ENCODE peak calls at places on chromosome 3, in six cellular contexts. X, W, S, M, R and A are unnamed samples.

GRCh38 chr3:59935025-59935424 is 885.2 kb upstream of the CFAP20DC start:
- DNase-seq in R (no peak), M (no peak), X (no peak), W (no peak), S (no peak), A (no peak)

GRCh38 chr3:139934557-139935070 is 371 bp upstream of the CLSTN2 start:
- DNase-seq in X (no peak), R (peak), S (no peak), W (no peak), M (no peak), A (no peak)

GRCh38 chr3:124395584-124396340 is 334.5 kb upstream of the UMPS start:
- DNase-seq in W (no peak), R (peak), X (no peak), M (no peak), S (no peak), A (no peak)

GRCh38 chr3:98855811-98856400 is 45.6 kb downstream of the DCBLD2 start:
- DNase-seq in R (peak), X (peak), W (peak), M (no peak), S (no peak), A (no peak)

GRCh38 chr3:3305087-3305486 is 125.6 kb upstream of the CRBN start:
- DNase-seq in X (no peak), S (no peak), M (no peak), W (no peak), R (no peak), A (no peak)

GRCh38 chr3:110894574-110894973 is 177.0 kb upstream of the NECTIN3 start:
- DNase-seq in S (no peak), R (no peak), W (no peak), X (no peak), M (no peak), A (no peak)

GRCh38 chr3:30538787-30539186 is 67.6 kb upstream of the TGFBR2 start:
- DNase-seq in M (no peak), S (no peak), W (peak), R (no peak), X (no peak), A (no peak)

GRCh38 chr3:56769125-56769709 is 32.5 kb downstream of the ARHGEF3 start:
- DNase-seq in R (peak), W (no peak), S (no peak), M (no peak), X (no peak), A (no peak)

GRCh38 chr3:160870327-160870726 is 114.3 kb downstream of the PPM1L start:
- DNase-seq in M (no peak), R (no peak), S (no peak), W (no peak), X (no peak), A (no peak)

GRCh38 chr3:22947741-22948140 is 255.4 kb upstream of the UBE2E2 start:
- DNase-seq in S (no peak), W (no peak), X (no peak), R (no peak), M (no peak), A (no peak)

GRCh38 chr3:115975353-115975752 is 352.0 kb downstream of the GAP43 start:
- DNase-seq in S (no peak), R (no peak), M (no peak), X (no peak), W (peak), A (no peak)

GRCh38 chr3:171876651-171877272 is 33.6 kb downstream of the TMEM212 start:
- DNase-seq in X (no peak), R (no peak), W (peak), S (no peak), M (no peak), A (no peak)

GRCh38 chr3:136728918-136729317 is 23.3 kb downstream of the STAG1 start:
- DNase-seq in M (no peak), R (peak), W (peak), X (peak), S (no peak), A (no peak)

GRCh38 chr3:142224482-142225072 is 808 bp downstream of the GK5 start:
- DNase-seq in S (no peak), R (no peak), W (no peak), M (no peak), X (no peak), A (no peak)

GRCh38 chr3:127786358-127787070 is 35.8 kb downstream of the MGLL start:
- DNase-seq in X (no peak), R (no peak), M (no peak), S (no peak), W (no peak), A (peak)

GRCh38 chr3:18738393-18739097 is 313.4 kb upstream of the SATB1 start:
- DNase-seq in X (no peak), W (no peak), R (no peak), S (no peak), M (no peak), A (no peak)

GRCh38 chr3:13868844-13869724 is 10.8 kb downstream of the WNT7A start:
- DNase-seq in M (no peak), X (no peak), R (no peak), W (no peak), S (no peak), A (no peak)

GRCh38 chr3:79019137-79019923 is 748.5 kb downstream of the ROBO1 start:
- DNase-seq in R (peak), W (peak), S (no peak), M (no peak), X (peak), A (no peak)

GRCh38 chr3:116929534-116930222 is 220.1 kb downstream of the TUSC7 start:
- DNase-seq in W (no peak), S (no peak), M (no peak), R (no peak), X (no peak), A (no peak)

GRCh38 chr3:189530822-189531221 is 100.4 kb upstream of the TP63 start:
- DNase-seq in S (no peak), W (peak), X (no peak), M (no peak), R (no peak), A (no peak)

GRCh38 chr3:179526989-179527391 is 35.7 kb upstream of the ACTL6A start:
- DNase-seq in X (peak), R (peak), S (no peak), W (no peak), M (no peak), A (no peak)

GRCh38 chr3:101574388-101575156 is 592 bp downstream of the PCNP start:
- DNase-seq in W (peak), S (peak), M (no peak), X (peak), R (peak), A (peak)

GRCh38 chr3:43892535-43892934 is 201.8 kb downstream of the ABHD5 start:
- DNase-seq in R (no peak), M (no peak), S (no peak), X (no peak), W (no peak), A (no peak)

GRCh38 chr3:152202976-152203626 is 65.6 kb upstream of the MBNL1 start:
- DNase-seq in R (peak), S (no peak), M (no peak), X (no peak), W (no peak), A (no peak)

GRCh38 chr3:171323934-171324535 is 136.2 kb downstream of the TNIK start:
- DNase-seq in S (no peak), M (no peak), X (no peak), R (no peak), W (no peak), A (no peak)

GRCh38 chr3:172627057-172627809 is 83.6 kb downstream of the NCEH1 start:
- DNase-seq in S (no peak), W (peak), X (no peak), R (no peak), M (peak), A (peak)

GRCh38 chr3:37099469-37099868 is 74.9 kb downstream of the LRRFIP2 start:
- DNase-seq in W (no peak), R (no peak), M (no peak), S (no peak), X (no peak), A (no peak)

GRCh38 chr3:49673715-49674490 is at the start of gene APEH:
- DNase-seq in S (peak), W (peak), R (peak), M (no peak), X (peak), A (no peak)

GRCh38 chr3:65551945-65552344 is 486.8 kb downstream of the MAGI1 start:
- DNase-seq in R (no peak), M (no peak), W (no peak), X (no peak), S (no peak), A (no peak)

GRCh38 chr3:160006282-160007163 is 17.9 kb downstream of the IL12A start:
- DNase-seq in S (no peak), X (peak), W (peak), M (no peak), R (peak), A (peak)

GRCh38 chr3:122912772-122913538 is 114.6 kb downstream of the SEMA5B start:
- DNase-seq in R (no peak), M (no peak), S (no peak), W (no peak), X (no peak), A (no peak)

GRCh38 chr3:38725726-38726410 is 76.4 kb upstream of the SCN5A start:
- DNase-seq in M (no peak), S (no peak), X (no peak), W (no peak), R (no peak), A (no peak)

GRCh38 chr3:190596341-190597285 is 82.7 kb downstream of the IL1RAP start:
- DNase-seq in W (no peak), X (no peak), R (no peak), M (no peak), S (no peak), A (no peak)

GRCh38 chr3:161343986-161344385 is 27.3 kb downstream of the SPTSSB start:
- DNase-seq in X (no peak), M (no peak), W (no peak), R (no peak), S (no peak), A (no peak)

GRCh38 chr3:173411288-173412064 is 13.9 kb downstream of the NLGN1 start:
- DNase-seq in S (no peak), W (no peak), M (no peak), X (peak), R (peak), A (no peak)

GRCh38 chr3:15319575-15319974 is 12.8 kb downstream of the SH3BP5 start:
- DNase-seq in S (no peak), X (no peak), M (no peak), W (no peak), R (peak), A (no peak)

GRCh38 chr3:147661916-147662315 is 252.8 kb downstream of the ZIC1 start:
- DNase-seq in S (no peak), M (no peak), X (no peak), R (no peak), W (no peak), A (no peak)

GRCh38 chr3:44468572-44469520 is 8.6 kb downstream of the ZNF445 start:
- DNase-seq in M (no peak), X (no peak), R (no peak), S (no peak), W (peak), A (no peak)

GRCh38 chr3:154188416-154188815 is 67.2 kb downstream of the ARHGEF26 start:
- DNase-seq in R (no peak), M (no peak), S (no peak), W (no peak), X (no peak), A (no peak)